ENCODE peak calls at places on chromosome 15, in eight cellular contexts. I, J, A, S, E, L, H and G are unnamed samples.

GRCh38 chr15:48493084-48493762 is 152.3 kb downstream of the FBN1 start:
- DNase-seq in I (no peak), J (no peak), A (no peak), S (peak; percentile 96), E (peak; percentile 53), L (no peak), H (no peak), G (no peak)

GRCh38 chr15:52529289-52529929 is 729 bp upstream of the MYO5A start:
- DNase-seq in I (peak; percentile 11), J (no peak), A (peak; percentile 70), S (no peak), E (no peak), L (no peak), H (no peak), G (peak; percentile 69)

GRCh38 chr15:85030301-85031049 is 48.8 kb downstream of the PDE8A start:
- DNase-seq in I (no peak), J (no peak), A (no peak), S (peak; percentile 74), E (peak; percentile 82), L (no peak), H (no peak), G (no peak)

GRCh38 chr15:53586815-53587214 is 172.6 kb downstream of the WDR72 start:
- DNase-seq in I (peak; percentile 70), J (peak; percentile 82), A (peak; percentile 48), S (no peak), E (peak; percentile 35), L (peak; percentile 5), H (peak; percentile 9), G (peak; percentile 82)

GRCh38 chr15:35696767-35697231 is 150.8 kb upstream of the DPH6 start:
- DNase-seq in I (no peak), J (no peak), A (no peak), S (peak; percentile 92), E (peak; percentile 90), L (no peak), H (peak; percentile 53), G (no peak)

GRCh38 chr15:92018535-92019239 is 165.2 kb downstream of the SLCO3A1 start:
- DNase-seq in I (no peak), J (no peak), A (no peak), S (no peak), E (no peak), L (no peak), H (no peak), G (no peak)

GRCh38 chr15:93882133-93882532 is 349.2 kb upstream of the MCTP2 start:
- DNase-seq in I (no peak), J (no peak), A (no peak), S (no peak), E (no peak), L (no peak), H (no peak), G (no peak)

GRCh38 chr15:41812820-41813375 is 15.0 kb upstream of the JMJD7 start:
- DNase-seq in I (no peak), J (no peak), A (no peak), S (no peak), E (no peak), L (no peak), H (no peak), G (no peak)

GRCh38 chr15:68028808-68029207 is 25.3 kb upstream of the PIAS1 start:
- DNase-seq in I (no peak), J (no peak), A (no peak), S (no peak), E (no peak), L (no peak), H (no peak), G (no peak)
- H2AFZ ChIP-seq in I (no peak overlapping the region), J (no peak overlapping the region), A (no peak overlapping the region), S (no peak overlapping the region), E (no peak overlapping the region), L (no peak overlapping the region), H (peak overlapping the region; percentile 7), G (no peak overlapping the region)

GRCh38 chr15:60414016-60414682 is 16.4 kb upstream of the ANXA2 start:
- DNase-seq in I (no peak), J (no peak), A (no peak), S (peak; percentile 62), E (peak; percentile 12), L (no peak), H (no peak), G (no peak)
- H2AFZ ChIP-seq in I (no peak overlapping the region), J (no peak overlapping the region), A (no peak overlapping the region), S (no peak overlapping the region), E (no peak overlapping the region), L (no peak overlapping the region), H (no peak overlapping the region), G (no peak overlapping the region)

GRCh38 chr15:40421246-40422157 is 15.9 kb downstream of the IVD start:
- DNase-seq in I (peak; percentile 62), J (peak; percentile 87), A (peak; percentile 66), S (no peak), E (peak; percentile 61), L (peak; percentile 91), H (peak; percentile 85), G (peak; percentile 92)
- H2AFZ ChIP-seq in I (peak overlapping the region; percentile 66), J (no peak overlapping the region), A (no peak overlapping the region), S (no peak overlapping the region), E (no peak overlapping the region), L (no peak overlapping the region), H (peak overlapping the region; percentile 93), G (no peak overlapping the region)

GRCh38 chr15:83282859-83283812 is 1.3 kb downstream of the BNC1 start:
- DNase-seq in I (no peak), J (peak; percentile 76), A (no peak), S (peak; percentile 53), E (peak; percentile 47), L (peak; percentile 59), H (no peak), G (no peak)
- H2AFZ ChIP-seq in I (peak overlapping the region; percentile 92), J (peak overlapping the region; percentile 96), A (no peak overlapping the region), S (peak overlapping the region; percentile 84), E (peak overlapping the region; percentile 77), L (peak overlapping the region; percentile 65), H (no peak overlapping the region), G (no peak overlapping the region)

GRCh38 chr15:39202641-39203040 is 378.2 kb upstream of the THBS1 start:
- DNase-seq in I (no peak), J (no peak), A (no peak), S (no peak), E (no peak), L (no peak), H (no peak), G (no peak)
- H2AFZ ChIP-seq in I (no peak overlapping the region), J (no peak overlapping the region), A (no peak overlapping the region), S (no peak overlapping the region), E (no peak overlapping the region), L (no peak overlapping the region), H (no peak overlapping the region), G (no peak overlapping the region)

GRCh38 chr15:31371520-31372240 is 45.0 kb downstream of the KLF13 start:
- DNase-seq in I (no peak), J (no peak), A (no peak), S (no peak), E (no peak), L (no peak), H (no peak), G (no peak)

GRCh38 chr15:31373096-31373865 is 46.6 kb downstream of the KLF13 start:
- DNase-seq in I (no peak), J (no peak), A (no peak), S (no peak), E (no peak), L (peak; percentile 39), H (no peak), G (no peak)

GRCh38 chr15:31374489-31374888 is 47.9 kb downstream of the KLF13 start:
- DNase-seq in I (no peak), J (no peak), A (no peak), S (no peak), E (no peak), L (no peak), H (no peak), G (no peak)

GRCh38 chr15:31373970-31374369 is 47.3 kb downstream of the KLF13 start:
- DNase-seq in I (no peak), J (no peak), A (no peak), S (no peak), E (no peak), L (no peak), H (no peak), G (no peak)

DNA sequence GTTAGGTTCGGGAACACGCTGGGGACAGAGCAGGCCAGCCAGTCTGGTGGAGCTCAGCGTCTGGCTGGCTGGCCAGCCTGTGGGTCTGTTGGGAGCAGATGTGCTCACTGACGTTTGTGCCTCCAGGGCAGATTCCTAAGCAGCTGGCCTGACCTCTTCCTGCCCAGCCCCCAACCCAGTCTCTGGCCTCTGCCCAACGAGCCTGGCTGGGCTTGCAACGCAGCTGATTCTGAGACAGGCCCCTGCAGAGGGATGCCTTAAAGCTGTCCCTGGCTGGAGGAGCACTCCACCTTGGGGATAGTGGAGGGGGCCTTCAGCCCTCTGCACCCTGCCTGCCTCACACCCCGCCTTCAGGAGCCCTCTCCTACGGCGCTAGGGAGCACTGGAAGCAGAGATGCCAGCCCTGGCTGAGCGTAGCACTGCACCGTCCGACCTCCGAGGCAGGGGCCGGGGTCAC is 46.0 kb downstream of the KLF13 start:
- DNase-seq in I (no peak), J (peak; percentile 73), A (no peak), S (peak; percentile 50), E (no peak), L (peak; percentile 97), H (no peak), G (no peak)
- H2AFZ ChIP-seq in I (no peak overlapping the region), J (no peak overlapping the region), A (no peak overlapping the region), S (no peak overlapping the region), E (no peak overlapping the region), L (no peak overlapping the region), H (no peak overlapping the region), G (no peak overlapping the region)

DNA sequence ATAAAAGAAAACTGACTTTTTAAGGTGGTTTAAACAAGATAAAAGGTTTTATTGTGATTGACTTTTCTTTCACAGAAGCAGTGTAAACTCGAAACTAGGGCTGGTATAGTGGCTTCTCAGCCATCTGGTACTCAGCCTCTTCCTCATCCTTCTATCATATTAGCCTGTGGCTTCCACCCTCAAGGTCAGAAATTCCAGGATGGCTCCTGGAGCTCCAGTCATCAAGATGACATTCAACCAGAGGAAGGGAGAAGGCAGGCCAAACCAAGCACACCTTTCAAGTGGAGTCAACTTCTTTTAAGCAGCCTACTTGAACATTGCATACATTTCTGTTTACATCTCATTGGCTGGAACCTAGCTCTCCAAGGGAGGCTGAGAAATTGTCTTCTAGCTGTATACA is 1.3 kb upstream of the MESD start:
- DNase-seq in I (no peak), J (no peak), A (no peak), S (no peak), E (no peak), L (no peak), H (no peak), G (no peak)
- H2AFZ ChIP-seq in I (no peak overlapping the region), J (no peak overlapping the region), A (no peak overlapping the region), S (no peak overlapping the region), E (no peak overlapping the region), L (no peak overlapping the region), H (peak overlapping the region; percentile 87), G (no peak overlapping the region)

DNA sequence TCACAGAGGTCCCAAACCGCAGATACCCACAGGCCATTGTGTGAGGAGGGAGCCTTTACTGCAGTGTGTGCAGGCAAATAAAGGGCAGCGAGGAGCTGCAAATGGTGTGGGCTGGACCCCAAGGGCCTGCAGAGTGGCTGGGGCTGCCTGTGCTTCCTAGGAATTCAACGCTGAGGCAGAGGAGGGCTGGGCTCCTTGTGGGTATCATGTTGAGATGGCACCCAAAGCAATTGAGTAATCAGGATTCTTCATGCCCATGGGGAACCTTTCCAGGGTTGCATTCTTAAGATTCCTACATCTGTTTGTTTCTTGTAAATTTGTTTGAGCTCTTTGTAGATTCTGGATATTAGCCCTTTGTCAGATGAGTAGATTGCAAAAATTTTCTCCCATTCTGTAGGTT is 85.4 kb upstream of the LIPC start:
- DNase-seq in I (no peak), J (peak; percentile 23), A (no peak), S (peak; percentile 51), E (no peak), L (no peak), H (no peak), G (no peak)
- H2AFZ ChIP-seq in I (no peak overlapping the region), J (no peak overlapping the region), A (no peak overlapping the region), S (no peak overlapping the region), E (no peak overlapping the region), L (no peak overlapping the region), H (no peak overlapping the region), G (no peak overlapping the region)